ENCODE peak calls at places on chromosomes 12 and 14, in eight cellular contexts. U is GM04503; Q is dorsolateral prefrontal cortex; T is NCI-H460; X is HEK293T; B is stimulated activated CD4-positive, alpha-beta T cell treated with anti-CD3 and anti-CD28 coated beads, Interleukin-1b, Interleukin-23, amount 100 ng/mL, for 1 hour; V is lower leg skin; C is AG08395. O is an unnamed sample.

GRCh38 chr12:124713041-124713435 is 145.6 kb upstream of the NCOR2 start:
- DNase-seq in Q (no peak), U (no peak), B (no peak), C (no peak), X (no peak), T (peak), V (peak), O (no peak)

GRCh38 chr12:70982991-70983390 is 62.5 kb upstream of the PTPRR start:
- DNase-seq in U (peak), C (peak), Q (no peak), V (no peak), B (no peak), T (no peak), X (no peak), O (peak)

GRCh38 chr14:50018236-50019210 is 97.8 kb downstream of the VCPKMT start:
- DNase-seq in B (no peak), T (no peak), C (peak), U (no peak), V (no peak), X (no peak), Q (no peak), O (peak)

GRCh38 chr12:44628180-44628579 is 247.9 kb downstream of the NELL2 start:
- DNase-seq in T (no peak), C (no peak), B (no peak), X (no peak), Q (no peak), V (no peak), U (no peak), O (no peak)

GRCh38 chr14:66005899-66006434 is 480.2 kb upstream of the CCDC196 start:
- DNase-seq in X (no peak), U (no peak), Q (no peak), T (no peak), B (no peak), V (no peak), C (no peak), O (no peak)

GRCh38 chr14:41558527-41558926 is 48.1 kb upstream of the LRFN5 start:
- DNase-seq in C (no peak), U (no peak), B (no peak), X (no peak), T (no peak), V (no peak), Q (no peak), O (no peak)

GRCh38 chr12:22657538-22657937 is 32.6 kb downstream of the ETNK1 start:
- DNase-seq in Q (no peak), B (no peak), C (no peak), V (no peak), U (no peak), X (no peak), T (no peak), O (peak)

GRCh38 chr12:108668532-108668931 is 34.8 kb upstream of the SELPLG start:
- DNase-seq in B (no peak), X (no peak), U (no peak), V (no peak), Q (no peak), C (no peak), T (no peak), O (no peak)

GRCh38 chr12:74337951-74338350 is 199.7 kb upstream of the ATXN7L3B start:
- DNase-seq in C (peak), U (peak), X (no peak), T (no peak), V (no peak), Q (no peak), B (no peak), O (peak)

GRCh38 chr12:47900480-47901129 is 4.2 kb downstream of the VDR start:
- DNase-seq in U (no peak), Q (no peak), V (peak), C (no peak), X (no peak), T (no peak), B (no peak), O (peak)

GRCh38 chr14:88941414-88941813 is 117.0 kb downstream of the TTC8 start:
- DNase-seq in B (no peak), Q (no peak), V (no peak), U (no peak), X (no peak), C (no peak), T (no peak), O (no peak)

GRCh38 chr14:73740921-73741326 is 26.7 kb upstream of the PNMA1 start:
- DNase-seq in T (no peak), X (no peak), C (peak), Q (no peak), U (no peak), B (no peak), V (peak), O (peak)

GRCh38 chr12:2540535-2540941 is 254.2 kb upstream of the FKBP4 start:
- DNase-seq in Q (no peak), V (no peak), T (no peak), C (no peak), U (no peak), X (no peak), B (no peak), O (no peak)

GRCh38 chr12:43964022-43964421 is 128.1 kb downstream of the TMEM117 start:
- DNase-seq in Q (no peak), C (no peak), U (no peak), B (no peak), T (no peak), V (no peak), X (no peak), O (no peak)

GRCh38 chr12:92055877-92056276 is 89.8 kb downstream of the BTG1 start:
- DNase-seq in X (no peak), V (no peak), Q (no peak), T (no peak), U (no peak), C (no peak), B (peak), O (no peak)

GRCh38 chr12:20369164-20370000 is 1.0 kb downstream of the PDE3A start:
- DNase-seq in X (peak), U (no peak), B (no peak), V (peak), Q (peak), C (peak), T (peak), O (peak)

GRCh38 chr12:34598352-34598827 is 576.1 kb downstream of the ALG10 start:
- DNase-seq in T (no peak), Q (no peak), V (peak), B (no peak), C (no peak), X (no peak), U (no peak), O (no peak)

GRCh38 chr14:89856871-89857345 is 97.6 kb downstream of the EFCAB11 start:
- DNase-seq in B (no peak), X (no peak), V (no peak), C (peak), Q (no peak), U (no peak), T (no peak), O (peak)

GRCh38 chr12:107092669-107093546 is 441 bp downstream of the CRY1 start:
- DNase-seq in B (peak), Q (peak), U (peak), T (peak), X (peak), V (peak), C (no peak), O (peak)

GRCh38 chr12:40152783-40153383 is 47.0 kb upstream of the SLC2A13 start:
- DNase-seq in B (no peak), Q (no peak), V (peak), T (peak), X (peak), C (peak), U (no peak), O (peak)

GRCh38 chr12:113239811-113240331 is 18.6 kb downstream of the TPCN1 start:
- DNase-seq in B (no peak), Q (peak), T (no peak), C (no peak), V (peak), X (no peak), U (no peak), O (no peak)

GRCh38 chr12:24048446-24048845 is 99.0 kb upstream of the SOX5 start:
- DNase-seq in C (no peak), U (no peak), T (no peak), V (no peak), Q (no peak), B (no peak), X (no peak), O (no peak)

GRCh38 chr12:115452751-115453281 is 768.8 kb upstream of the TBX3 start:
- DNase-seq in V (no peak), C (no peak), X (no peak), B (no peak), U (no peak), Q (no peak), T (no peak), O (no peak)

GRCh38 chr12:59820594-59821011 is 224.8 kb downstream of the SLC16A7 start:
- DNase-seq in B (no peak), C (peak), Q (no peak), T (no peak), X (no peak), U (peak), V (no peak), O (no peak)

GRCh38 chr12:56204275-56204674 is 15.0 kb upstream of the SMARCC2 start:
- DNase-seq in C (no peak), T (no peak), X (no peak), U (no peak), Q (no peak), V (no peak), B (no peak), O (no peak)

GRCh38 chr12:87618199-87618598 is 411.0 kb downstream of the C12orf50 start:
- DNase-seq in X (no peak), T (no peak), U (no peak), Q (no peak), B (no peak), V (no peak), C (no peak), O (peak)

GRCh38 chr14:103641181-103641580 is 12.2 kb downstream of the KLC1 start:
- DNase-seq in U (no peak), Q (no peak), T (no peak), V (no peak), X (no peak), C (peak), B (no peak), O (no peak)

GRCh38 chr12:45282411-45282810 is 66.5 kb downstream of the ANO6 start:
- DNase-seq in V (no peak), B (no peak), T (no peak), X (no peak), U (no peak), C (no peak), Q (no peak), O (no peak)

GRCh38 chr12:121805171-121805687 is 1.4 kb downstream of the SETD1B start:
- DNase-seq in T (no peak), V (peak), C (no peak), B (no peak), Q (no peak), X (no peak), U (no peak), O (no peak)

GRCh38 chr12:117015811-117016210 is 83.4 kb downstream of the TESC start:
- DNase-seq in U (no peak), V (no peak), B (no peak), X (no peak), Q (no peak), T (no peak), C (no peak), O (no peak)

GRCh38 chr12:10551375-10551774 is 45.7 kb downstream of the EIF2S3B start:
- DNase-seq in V (no peak), C (no peak), Q (no peak), B (no peak), U (no peak), X (no peak), T (no peak), O (no peak)

GRCh38 chr14:39232554-39233415 is 930 bp upstream of the MIA2 start:
- DNase-seq in U (peak), B (no peak), X (no peak), C (peak), T (no peak), V (no peak), Q (no peak), O (peak)

GRCh38 chr12:15757553-15758255 is 31.5 kb downstream of the EPS8 start:
- DNase-seq in Q (no peak), C (peak), U (peak), X (no peak), B (no peak), V (no peak), T (peak), O (peak)

GRCh38 chr12:16515666-16516065 is 90.3 kb downstream of the LMO3 start:
- DNase-seq in U (no peak), V (no peak), T (no peak), C (no peak), Q (no peak), B (no peak), X (no peak), O (no peak)

GRCh38 chr14:33847066-33847465 is 103.8 kb downstream of the EGLN3 start:
- DNase-seq in B (no peak), U (peak), Q (no peak), T (no peak), C (no peak), V (no peak), X (no peak), O (peak)

GRCh38 chr12:92224685-92225331 is 79.2 kb upstream of the BTG1 start:
- DNase-seq in B (no peak), Q (no peak), T (no peak), V (no peak), U (peak), X (no peak), C (peak), O (peak)

GRCh38 chr14:59123975-59124374 is 64.5 kb upstream of the DAAM1 start:
- DNase-seq in X (no peak), V (no peak), T (no peak), U (no peak), C (peak), B (no peak), Q (no peak), O (peak)

GRCh38 chr12:14395059-14395778 is 29.7 kb downstream of the ATF7IP start:
- DNase-seq in T (no peak), X (no peak), Q (no peak), V (no peak), B (no peak), U (no peak), C (no peak), O (no peak)

O was measured in choroid plexus epithelial cell.